ENCODE peak calls at places on chromosomes 6 and 20, in nine cellular contexts. G, K, T, Q, F, V, C, Y and B are unnamed samples.
A peak's percentile ranks its signal among the peaks of the same experiment; 100 is the strongest.

GRCh38 chr6:103707596-103708325 is 1152.0 kb downstream of the HACE1 start:
- DNase-seq in G (no peak), K (no peak), T (no peak), Q (no peak), F (no peak), V (no peak), C (no peak), Y (no peak), B (no peak)

GRCh38 chr6:52301326-52301725 is 16.8 kb upstream of the MCM3 start:
- DNase-seq in G (no peak), K (no peak), T (no peak), Q (no peak), F (no peak), V (no peak), C (no peak), Y (no peak), B (no peak)

GRCh38 chr20:2871555-2872303 is 1.6 kb upstream of the PTPRA start:
- DNase-seq in G (no peak), K (no peak), T (no peak), Q (no peak), F (no peak), V (no peak), C (no peak), Y (no peak), B (no peak)

GRCh38 chr20:2693286-2693995 is 861 bp downstream of the EBF4 start:
- DNase-seq in G (no peak), K (peak; percentile 24), T (peak; percentile 67), Q (peak; percentile 13), F (peak; percentile 32), V (no peak), C (peak; percentile 50), Y (peak; percentile 65), B (peak; percentile 65)

GRCh38 chr6:130577178-130577919 is 211.5 kb downstream of the TMEM200A start:
- DNase-seq in G (no peak), K (no peak), T (no peak), Q (no peak), F (no peak), V (no peak), C (no peak), Y (no peak), B (no peak)

GRCh38 chr6:122758927-122759334 is 20.6 kb upstream of the FABP7 start:
- DNase-seq in G (no peak), K (no peak), T (no peak), Q (no peak), F (no peak), V (no peak), C (no peak), Y (no peak), B (no peak)

GRCh38 chr20:24968278-24968677 is 19.2 kb downstream of the CST7 start:
- DNase-seq in G (no peak), K (no peak), T (no peak), Q (no peak), F (no peak), V (no peak), C (no peak), Y (no peak), B (peak; percentile 29)

GRCh38 chr6:110484321-110484720 is 7.9 kb upstream of the SLC22A16 start:
- DNase-seq in G (no peak), K (no peak), T (no peak), Q (no peak), F (no peak), V (peak; percentile 12), C (no peak), Y (no peak), B (no peak)

GRCh38 chr6:151301547-151301946 is 61.8 kb downstream of the AKAP12 start:
- DNase-seq in G (no peak), K (no peak), T (no peak), Q (no peak), F (no peak), V (no peak), C (no peak), Y (no peak), B (no peak)

GRCh38 chr6:15158821-15159619 is 86.8 kb upstream of the JARID2 start:
- DNase-seq in G (no peak), K (no peak), T (no peak), Q (no peak), F (no peak), V (no peak), C (no peak), Y (no peak), B (no peak)